ENCODE peak calls at places on chromosomes 12 and 14, in six cellular contexts. M is WTC11, Y is GM23338, P is HepG2, Q is GM12878, T is H1. K is an unnamed sample.

GRCh38 chr12:46217686-46218508 is 50.9 kb downstream of the SLC38A1 start:
- DNase-seq in M (no peak), Y (no peak), P (no peak), Q (peak; percentile 90), T (no peak), K (no peak)

GRCh38 chr14:101199028-101199770 is 295.7 kb upstream of the RTL1 start:
- DNase-seq in P (no peak), T (no peak), M (no peak), Q (no peak), Y (no peak), K (no peak)

GRCh38 chr12:4137015-4137414 is 136.5 kb upstream of the CCND2 start:
- DNase-seq in Y (no peak), P (no peak), M (no peak), T (no peak), Q (no peak), K (no peak)

GRCh38 chr14:96852823-96853422 is 55.7 kb downstream of the VRK1 start:
- DNase-seq in Q (peak; percentile 4), T (no peak), Y (peak; percentile 63), M (no peak), P (peak; percentile 18), K (peak; percentile 25)

GRCh38 chr12:27190761-27191160 is 53.3 kb upstream of the STK38L start:
- DNase-seq in T (no peak), Y (no peak), M (no peak), P (no peak), Q (no peak), K (no peak)

GRCh38 chr14:49930720-49931119 is 37.8 kb downstream of the ARF6 start:
- DNase-seq in Y (no peak), P (no peak), M (no peak), Q (no peak), T (no peak), K (no peak)

GRCh38 chr12:56836317-56836716 is 73.2 kb downstream of the HSD17B6 start:
- DNase-seq in P (no peak), M (no peak), Y (no peak), Q (no peak), T (no peak), K (no peak)

GRCh38 chr14:69483765-69484443 is 624 bp upstream of the PLEKHD1 start:
- DNase-seq in P (no peak), Q (no peak), Y (peak; percentile 73), T (no peak), M (peak; percentile 64), K (no peak)

GRCh38 chr12:16669756-16670155 is 63.8 kb upstream of the LMO3 start:
- DNase-seq in P (no peak), Y (no peak), M (no peak), T (no peak), Q (no peak), K (no peak)

GRCh38 chr12:16670456-16671050 is 64.6 kb upstream of the LMO3 start:
- DNase-seq in P (no peak), Q (no peak), Y (no peak), T (no peak), M (no peak), K (no peak)

GRCh38 chr12:16675438-16675837 is 69.5 kb upstream of the LMO3 start:
- DNase-seq in T (no peak), M (no peak), P (no peak), Q (no peak), Y (no peak), K (no peak)

GRCh38 chr12:16674885-16675284 is 68.9 kb upstream of the LMO3 start:
- DNase-seq in Q (no peak), M (no peak), P (no peak), T (no peak), Y (no peak), K (no peak)
- TF ChIP-seq CTCF in Q (no peak), M (no peak), P (no peak), T (no peak), Y (peak; percentile 35), K (no peak)

DNA sequence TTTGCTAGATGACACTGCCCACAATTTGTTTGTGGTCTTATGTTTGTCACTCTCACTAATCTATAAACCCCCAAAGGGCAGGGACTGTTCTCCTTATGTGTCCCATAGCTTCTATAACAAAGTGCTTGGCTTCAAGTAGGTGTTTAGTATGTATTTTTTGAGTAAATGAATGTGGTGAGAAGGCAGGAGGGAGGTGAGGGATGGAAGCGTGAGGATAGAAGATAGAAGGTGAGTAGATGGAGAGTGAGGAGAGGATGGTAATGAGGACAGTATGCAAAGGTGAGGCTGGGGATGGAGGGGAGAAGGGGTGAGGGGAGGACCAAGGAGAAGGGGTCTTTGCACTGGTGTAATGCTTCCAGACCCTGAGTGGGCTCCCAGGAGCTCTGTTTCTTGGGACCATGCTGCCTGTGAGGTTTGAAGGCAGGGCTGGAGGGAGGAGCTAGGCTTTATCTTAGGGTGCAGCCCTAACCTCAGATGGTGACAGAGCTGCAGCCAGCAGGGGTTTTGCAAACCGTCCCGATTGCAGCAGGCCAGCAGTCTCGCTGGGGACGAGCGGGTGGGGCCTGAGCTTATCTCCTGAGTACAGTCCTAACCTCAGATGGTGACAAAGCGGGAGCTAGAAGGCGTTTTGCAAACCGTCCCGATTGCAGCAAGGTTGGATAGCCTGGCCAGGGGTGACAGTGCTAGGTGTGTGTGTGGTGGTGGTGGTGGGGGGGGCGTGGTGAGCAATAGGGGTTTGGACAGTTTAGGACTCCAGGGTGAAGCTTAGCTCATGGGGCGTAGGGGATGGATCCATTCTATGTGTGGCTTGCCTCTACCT is 6.5 kb downstream of the CEBPE start:
- DNase-seq in Q (no peak), T (no peak), P (no peak), Y (no peak), M (no peak), K (peak; percentile 93)
- TF ChIP-seq CREB1 in Q (no peak), T (no peak), P (no peak), Y (no peak), M (no peak), K (peak; percentile 71)

GRCh38 chr12:72574138-72574537 is 302.0 kb downstream of the TRHDE start:
- DNase-seq in Q (no peak), T (no peak), M (no peak), Y (no peak), P (no peak), K (no peak)

DNA sequence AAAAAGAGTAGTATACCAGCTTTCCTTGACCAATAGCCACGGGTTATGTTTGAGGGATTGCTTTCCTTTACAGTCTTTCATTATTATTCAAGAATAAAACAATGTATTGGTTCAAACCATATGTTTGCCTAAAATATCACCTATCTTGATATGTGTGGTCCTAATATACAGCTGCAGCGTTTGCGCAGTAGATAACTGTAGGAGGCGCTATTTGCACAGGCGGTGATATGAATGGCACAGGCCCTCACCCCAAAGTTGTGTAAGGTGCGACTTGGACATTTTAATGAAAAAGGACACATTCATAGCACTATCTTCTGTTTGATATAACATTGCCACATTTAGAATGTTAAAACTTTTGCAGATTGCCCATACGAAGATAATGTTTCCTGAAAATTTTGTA is 298.4 kb downstream of the TRHDE start:
- DNase-seq in M (peak; percentile 70), Y (peak; percentile 81), Q (no peak), P (peak; percentile 30), T (no peak), K (peak; percentile 9)
- TF ChIP-seq CTCF in M (peak; percentile 60), Y (peak; percentile 99), Q (peak; percentile 45), P (peak; percentile 57), T (peak; percentile 89), K (peak; percentile 22)

GRCh38 chr12:2924019-2924418 is 33.3 kb downstream of the TULP3 start:
- DNase-seq in T (no peak), Q (no peak), Y (no peak), M (no peak), P (no peak), K (no peak)
- TF ChIP-seq CREB1 in T (no peak), Q (no peak), Y (no peak), M (no peak), P (no peak), K (no peak)

GRCh38 chr12:75480469-75480949 is at the start of gene GLIPR1:
- DNase-seq in Y (no peak), Q (peak; percentile 72), T (no peak), M (no peak), P (peak; percentile 45), K (peak; percentile 13)
- TF ChIP-seq CTCF in Y (no peak), Q (no peak), T (no peak), M (no peak), P (no peak), K (no peak)

K was measured in K562.